ENCODE peak calls at places on chromosomes 1 and 21, in eight cellular contexts. P, G, A, M, S, R, K and U are unnamed samples.

GRCh38 chr1:7019510-7019909 is 234.3 kb downstream of the CAMTA1 start:
- DNase-seq in K (no peak), S (no peak), P (no peak), R (no peak), A (no peak), M (no peak), G (no peak), U (no peak)

GRCh38 chr1:186985889-186986491 is 157.2 kb downstream of the PLA2G4A start:
- DNase-seq in S (no peak), A (no peak), M (no peak), P (peak), K (peak), G (no peak), R (peak), U (peak)

GRCh38 chr21:45590246-45590725 is 48.0 kb upstream of the SLC19A1 start:
- DNase-seq in A (peak), M (peak), P (no peak), K (peak), G (peak), S (peak), R (peak), U (no peak)

GRCh38 chr1:86339906-86340305 is 56.2 kb downstream of the ODF2L start:
- DNase-seq in R (no peak), P (no peak), S (no peak), A (no peak), G (no peak), K (no peak), M (no peak), U (no peak)

GRCh38 chr21:29376556-29376955 is 77.8 kb downstream of the BACH1 start:
- DNase-seq in K (peak), M (peak), A (no peak), G (peak), P (peak), R (peak), S (no peak), U (no peak)

GRCh38 chr1:180863158-180863775 is 49.4 kb upstream of the KIAA1614 start:
- DNase-seq in K (peak), P (peak), G (no peak), M (no peak), S (no peak), R (no peak), A (no peak), U (peak)

GRCh38 chr1:216456682-216457081 is 33.4 kb upstream of the USH2A start:
- DNase-seq in R (no peak), P (no peak), M (no peak), A (no peak), K (peak), G (peak), S (no peak), U (peak)

GRCh38 chr1:227729881-227730629 is 5.0 kb downstream of the JMJD4 start:
- DNase-seq in M (peak), K (peak), P (peak), R (peak), G (peak), S (no peak), A (no peak), U (peak)

GRCh38 chr1:234963904-234964702 is 164.5 kb downstream of the TOMM20 start:
- DNase-seq in M (no peak), S (no peak), R (no peak), G (peak), K (no peak), P (no peak), A (peak), U (no peak)

GRCh38 chr1:214380986-214381695 is 100.2 kb downstream of the SMYD2 start:
- DNase-seq in P (no peak), K (no peak), R (no peak), G (no peak), A (no peak), M (no peak), S (no peak), U (peak)

GRCh38 chr1:240304466-240304865 is 212.8 kb downstream of the FMN2 start:
- DNase-seq in S (no peak), A (no peak), K (no peak), R (no peak), M (no peak), P (no peak), G (no peak), U (no peak)